ENCODE peak calls at places on chromosomes 2 and 18, in five cellular contexts. B is Calu3; T is CD8-positive, alpha-beta T cell; M is DMS153; S is HuH-7.5. L is an unnamed sample.

GRCh38 chr18:58716046-58716766 is 44.9 kb downstream of the MALT1 start:
- DNase-seq in T (no peak), M (no peak), B (no peak), S (no peak), L (no peak)

GRCh38 chr18:57984490-57985109 is 59.4 kb upstream of the NEDD4L start:
- DNase-seq in M (peak; percentile 54), S (no peak), B (no peak), T (no peak), L (no peak)

GRCh38 chr2:213678437-213679218 is 394.4 kb downstream of the SPAG16 start:
- DNase-seq in T (no peak), M (no peak), B (no peak), S (no peak), L (no peak)

GRCh38 chr2:85591563-85591962 is 4.0 kb upstream of the RNF181 start:
- DNase-seq in S (no peak), M (no peak), T (no peak), B (no peak), L (no peak)

GRCh38 chr2:239223330-239224248 is 177.2 kb downstream of the HDAC4 start:
- DNase-seq in S (no peak), T (no peak), M (no peak), B (no peak), L (no peak)

GRCh38 chr2:9127316-9127715 is 79.3 kb upstream of the ASAP2 start:
- DNase-seq in B (no peak), M (no peak), T (no peak), S (no peak), L (no peak)

GRCh38 chr2:55419236-55419513 is 481 bp downstream of the CCDC88A start:
- DNase-seq in S (peak; percentile 26), T (no peak), B (peak; percentile 22), M (no peak), L (peak; percentile 58)

GRCh38 chr2:102620367-102620766 is 1.0 kb downstream of the SLC9A2 start:
- DNase-seq in S (no peak), M (peak; percentile 45), T (no peak), B (peak; percentile 61), L (peak; percentile 82)

GRCh38 chr2:2269426-2269825 is 61.6 kb downstream of the MYT1L start:
- DNase-seq in S (no peak), T (no peak), M (no peak), B (no peak), L (no peak)

GRCh38 chr18:36501100-36501499 is 203.6 kb downstream of the FHOD3 start:
- DNase-seq in M (no peak), T (no peak), B (no peak), S (no peak), L (peak; percentile 9)

L was measured in NCI-H345.